ENCODE peak calls at places on chromosomes 11 and 22, in six cellular contexts. R, J, S, D, F and N are unnamed samples.
A peak's percentile ranks its signal among the peaks of the same experiment; 100 is the strongest.

GRCh38 chr11:13970986-13971385 is 8.5 kb downstream of the SPON1 start:
- DNase-seq in D (no peak), S (peak; percentile 41), R (no peak), F (no peak), J (peak; percentile 69), N (peak; percentile 71)

GRCh38 chr11:128555606-128556005 is 31.8 kb downstream of the ETS1 start:
- DNase-seq in F (no peak), R (no peak), S (peak; percentile 51), D (no peak), J (no peak), N (peak; percentile 71)

GRCh38 chr11:6269994-6270393 is 10.4 kb downstream of the CCKBR start:
- DNase-seq in R (no peak), F (no peak), S (no peak), D (no peak), J (no peak), N (no peak)

GRCh38 chr11:126172596-126173038 is 38.8 kb downstream of the RPUSD4 start:
- DNase-seq in R (peak; percentile 63), J (no peak), F (no peak), D (no peak), S (peak; percentile 56), N (no peak)

GRCh38 chr11:58286249-58286648 is 18.2 kb upstream of the OR10W1 start:
- DNase-seq in D (no peak), J (no peak), F (no peak), S (peak; percentile 68), R (no peak), N (peak; percentile 60)

GRCh38 chr11:43937434-43938411 is 4.7 kb upstream of the C11orf96 start:
- DNase-seq in S (peak; percentile 71), F (no peak), J (no peak), D (no peak), R (no peak), N (peak; percentile 82)

GRCh38 chr11:38718049-38718448 is 2120.0 kb upstream of the RAG2 start:
- DNase-seq in F (no peak), R (no peak), J (no peak), S (no peak), D (no peak), N (peak; percentile 63)

GRCh38 chr11:83613767-83614121 is 327.6 kb upstream of the CCDC90B start:
- DNase-seq in D (no peak), J (no peak), F (no peak), S (no peak), R (no peak), N (no peak)

GRCh38 chr22:20604776-20605221 is 97.4 kb downstream of the MED15 start:
- DNase-seq in J (no peak), D (no peak), S (no peak), F (no peak), R (no peak), N (no peak)

GRCh38 chr22:37843746-37844089 is 416 bp downstream of the ANKRD54 start:
- DNase-seq in D (peak; percentile 17), J (no peak), S (peak; percentile 29), F (no peak), R (no peak), N (no peak)

GRCh38 chr22:35842954-35843353 is 125.3 kb downstream of the APOL5 start:
- DNase-seq in D (no peak), S (peak; percentile 53), R (no peak), J (no peak), F (no peak), N (peak; percentile 66)

GRCh38 chr22:35335468-35335867 is 35.8 kb downstream of the TOM1 start:
- DNase-seq in D (no peak), F (no peak), R (no peak), S (no peak), J (no peak), N (no peak)

GRCh38 chr11:124829986-124830385 is 29.8 kb upstream of the MSANTD2 start:
- DNase-seq in R (no peak), S (no peak), J (no peak), F (peak; percentile 40), D (no peak), N (no peak)

GRCh38 chr11:98068251-98068650 is 952.5 kb upstream of the CNTN5 start:
- DNase-seq in F (no peak), R (no peak), J (no peak), D (no peak), S (no peak), N (no peak)

GRCh38 chr11:129248618-129249017 is 56.5 kb upstream of the ARHGAP32 start:
- DNase-seq in R (peak; percentile 49), F (no peak), S (peak; percentile 84), D (no peak), J (no peak), N (no peak)

GRCh38 chr22:35546886-35547285 is 6.3 kb downstream of the RASD2 start:
- DNase-seq in J (no peak), F (no peak), R (no peak), D (no peak), S (no peak), N (no peak)

GRCh38 chr11:34449013-34449412 is 10.3 kb downstream of the CAT start:
- DNase-seq in J (no peak), R (no peak), S (no peak), F (no peak), D (no peak), N (no peak)

GRCh38 chr11:106087815-106088435 is 10.5 kb downstream of the AASDHPPT start:
- DNase-seq in J (no peak), D (peak; percentile 20), R (peak; percentile 16), F (peak; percentile 51), S (peak; percentile 56), N (no peak)

GRCh38 chr11:69000831-69001245 is 12.2 kb downstream of the MRGPRF start:
- DNase-seq in D (peak; percentile 58), F (peak; percentile 74), J (peak; percentile 65), S (peak; percentile 76), R (peak; percentile 35), N (peak; percentile 51)

GRCh38 chr11:12053606-12054361 is 45.4 kb upstream of the DKK3 start:
- DNase-seq in F (no peak), R (no peak), J (peak; percentile 22), D (no peak), S (no peak), N (peak; percentile 37)

GRCh38 chr22:45642966-45643365 is 28.7 kb upstream of the ATXN10 start:
- DNase-seq in J (no peak), D (no peak), F (no peak), S (no peak), R (no peak), N (no peak)

GRCh38 chr22:42544686-42545085 is 9.1 kb upstream of the SERHL2 start:
- DNase-seq in D (no peak), S (no peak), R (no peak), F (no peak), J (no peak), N (no peak)

GRCh38 chr11:8917157-8917820 is 6.3 kb downstream of the AKIP1 start:
- DNase-seq in R (peak; percentile 86), S (peak; percentile 87), F (peak; percentile 94), J (no peak), D (no peak), N (peak; percentile 90)

GRCh38 chr11:119100246-119100959 is 1.2 kb downstream of the DPAGT1 start:
- DNase-seq in F (no peak), S (peak; percentile 39), J (no peak), R (no peak), D (no peak), N (no peak)

GRCh38 chr11:75562048-75562835 is at the start of gene SERPINH1:
- DNase-seq in F (peak; percentile 52), S (peak; percentile 82), R (no peak), J (peak; percentile 97), D (peak; percentile 74), N (peak; percentile 95)

GRCh38 chr11:8196749-8197148 is 27.9 kb upstream of the RIC3 start:
- DNase-seq in R (no peak), F (no peak), J (no peak), D (no peak), S (no peak), N (no peak)

GRCh38 chr22:27075028-27075678 is 417.8 kb downstream of the MIAT start:
- DNase-seq in S (no peak), F (no peak), D (no peak), R (no peak), J (no peak), N (peak; percentile 70)

GRCh38 chr11:12502950-12503579 is 125.7 kb downstream of the PARVA start:
- DNase-seq in S (peak; percentile 19), J (peak; percentile 79), F (no peak), R (no peak), D (no peak), N (peak; percentile 71)